ENCODE peak calls at places on chromosomes 6 and 20, in nine cellular contexts. A, P, K, V, B, N, C, E and H are unnamed samples.

GRCh38 chr6:104431096-104431495 is 428.6 kb downstream of the HACE1 start:
- DNase-seq in V (no peak), B (no peak), A (no peak), N (no peak), P (no peak), C (no peak), K (no peak), E (no peak), H (no peak)

GRCh38 chr20:62893700-62894099 is 32.1 kb upstream of the TCFL5 start:
- DNase-seq in V (no peak), E (no peak), P (no peak), C (no peak), B (no peak), A (no peak), N (no peak), K (no peak), H (no peak)

GRCh38 chr20:6673071-6673470 is 94.4 kb upstream of the BMP2 start:
- DNase-seq in K (no peak), V (no peak), C (no peak), B (no peak), P (no peak), E (no peak), A (no peak), N (no peak), H (no peak)

GRCh38 chr20:51715028-51715872 is 52.9 kb downstream of the ATP9A start:
- DNase-seq in A (no peak), P (no peak), E (no peak), V (no peak), K (no peak), B (no peak), N (no peak), C (no peak), H (no peak)

GRCh38 chr20:41594514-41595322 is 23.5 kb downstream of the CHD6 start:
- DNase-seq in C (no peak), A (no peak), K (no peak), V (no peak), B (no peak), E (no peak), P (no peak), N (no peak), H (no peak)

GRCh38 chr20:19497064-19497463 is 261.0 kb upstream of the RIN2 start:
- DNase-seq in E (no peak), P (no peak), N (no peak), K (no peak), B (no peak), C (no peak), A (no peak), V (no peak), H (peak)

GRCh38 chr6:15301179-15302006 is 55.5 kb downstream of the JARID2 start:
- DNase-seq in V (no peak), E (no peak), N (no peak), B (no peak), A (no peak), K (no peak), C (no peak), P (no peak), H (no peak)

GRCh38 chr20:14972256-14972655 is 634.8 kb upstream of the FLRT3 start:
- DNase-seq in K (no peak), A (no peak), V (no peak), N (no peak), C (no peak), E (no peak), B (no peak), P (no peak), H (no peak)

GRCh38 chr20:1341561-1342265 is 12.8 kb upstream of the SDCBP2 start:
- DNase-seq in B (no peak), K (no peak), P (no peak), V (no peak), A (no peak), E (no peak), C (no peak), N (no peak), H (no peak)

GRCh38 chr20:13436530-13436929 is 202.2 kb downstream of the TASP1 start:
- DNase-seq in E (no peak), V (no peak), N (no peak), K (no peak), B (no peak), C (no peak), P (no peak), A (no peak), H (no peak)

GRCh38 chr6:112879920-112880413 is 532.8 kb downstream of the RFPL4B start:
- DNase-seq in E (peak), P (peak), K (no peak), B (no peak), C (no peak), A (peak), V (peak), N (no peak), H (no peak)

GRCh38 chr6:23728707-23729106 is 397.3 kb upstream of the NRSN1 start:
- DNase-seq in P (no peak), B (no peak), N (no peak), K (no peak), C (no peak), E (no peak), V (peak), A (peak), H (no peak)

GRCh38 chr20:57526067-57526884 is 1.3 kb upstream of the CTCFL start:
- DNase-seq in A (no peak), B (no peak), C (no peak), P (no peak), N (peak), V (peak), K (no peak), E (no peak), H (no peak)

GRCh38 chr6:133699986-133700385 is 188.9 kb upstream of the TCF21 start:
- DNase-seq in A (no peak), K (no peak), P (no peak), C (no peak), V (no peak), E (no peak), B (no peak), N (no peak), H (no peak)

GRCh38 chr20:31836853-31837608 is 8.4 kb downstream of the FOXS1 start:
- DNase-seq in P (no peak), K (no peak), V (no peak), B (peak), A (no peak), E (peak), N (no peak), C (no peak), H (no peak)

GRCh38 chr20:63378626-63379025 is 17.5 kb upstream of the CHRNA4 start:
- DNase-seq in C (no peak), K (no peak), E (no peak), A (no peak), N (no peak), B (no peak), V (no peak), P (no peak), H (no peak)

GRCh38 chr6:170160031-170160627 is 130.7 kb downstream of the DLL1 start:
- DNase-seq in C (no peak), A (no peak), B (no peak), P (no peak), V (no peak), N (peak), E (no peak), K (no peak), H (no peak)

GRCh38 chr20:62121776-62122658 is at the start of gene LSM14B:
- DNase-seq in K (peak), C (peak), B (peak), P (peak), A (peak), V (peak), E (peak), N (peak), H (peak)

GRCh38 chr20:38883081-38883980 is 42.9 kb upstream of the FAM83D start:
- DNase-seq in C (no peak), A (no peak), E (no peak), K (no peak), P (no peak), V (no peak), B (peak), N (no peak), H (no peak)

GRCh38 chr6:44925100-44925739 is 402.9 kb upstream of the RUNX2 start:
- DNase-seq in E (no peak), N (no peak), A (no peak), P (no peak), V (no peak), B (no peak), K (no peak), C (no peak), H (no peak)

GRCh38 chr6:52482903-52483670 is 62.9 kb downstream of the EFHC1 start:
- DNase-seq in V (no peak), K (no peak), B (no peak), A (no peak), E (no peak), P (no peak), N (no peak), C (no peak), H (no peak)

GRCh38 chr6:163485388-163485851 is 70.9 kb downstream of the QKI start:
- DNase-seq in P (no peak), C (no peak), N (no peak), K (no peak), E (no peak), A (no peak), B (no peak), V (no peak), H (no peak)

GRCh38 chr6:116057766-116058165 is 2.9 kb downstream of the FRK start:
- DNase-seq in A (no peak), K (no peak), E (no peak), B (no peak), P (no peak), N (no peak), V (no peak), C (no peak), H (no peak)

GRCh38 chr6:170444056-170444505 is 109.0 kb downstream of the PSMB1 start:
- DNase-seq in K (no peak), N (no peak), A (no peak), B (no peak), P (no peak), E (no peak), C (no peak), V (no peak), H (no peak)

GRCh38 chr20:48467622-48468021 is 360.2 kb downstream of the PREX1 start:
- DNase-seq in B (no peak), P (no peak), C (no peak), V (no peak), A (no peak), E (no peak), K (no peak), N (peak), H (no peak)

GRCh38 chr6:108363756-108364356 is 69.0 kb downstream of the AFG1L start:
- DNase-seq in B (no peak), P (no peak), V (no peak), E (no peak), A (no peak), K (no peak), C (no peak), N (no peak), H (no peak)

GRCh38 chr20:4794846-4795245 is 73.1 kb downstream of the PRND start:
- DNase-seq in K (no peak), N (no peak), E (no peak), P (no peak), B (no peak), C (no peak), V (no peak), A (no peak), H (no peak)

GRCh38 chr6:154399097-154399496 is 42.5 kb upstream of the IPCEF1 start:
- DNase-seq in N (no peak), A (no peak), B (no peak), E (no peak), K (no peak), C (no peak), P (no peak), V (no peak), H (peak)

GRCh38 chr6:134315974-134316391 is 1.9 kb downstream of the SGK1 start:
- DNase-seq in V (no peak), K (no peak), A (no peak), N (no peak), P (no peak), B (no peak), E (no peak), C (no peak), H (no peak)

GRCh38 chr20:13581451-13581850 is 57.3 kb downstream of the TASP1 start:
- DNase-seq in A (no peak), V (no peak), C (no peak), P (no peak), E (no peak), K (no peak), N (no peak), B (no peak), H (no peak)

GRCh38 chr20:7650481-7650880 is 289.8 kb downstream of the HAO1 start:
- DNase-seq in P (no peak), N (no peak), V (no peak), A (no peak), K (no peak), E (no peak), C (no peak), B (peak), H (no peak)

GRCh38 chr6:157471895-157472686 is 91.1 kb downstream of the ZDHHC14 start:
- DNase-seq in V (no peak), A (no peak), E (no peak), N (no peak), K (no peak), C (no peak), B (no peak), P (no peak), H (no peak)

GRCh38 chr6:93575495-93575894 is 156.1 kb upstream of the EPHA7 start:
- DNase-seq in A (no peak), K (no peak), B (no peak), N (no peak), V (no peak), P (no peak), E (no peak), C (no peak), H (no peak)

GRCh38 chr20:11851646-11852045 is 66.0 kb upstream of the BTBD3 start:
- DNase-seq in C (no peak), K (no peak), A (no peak), V (no peak), P (no peak), N (no peak), B (no peak), E (no peak), H (no peak)

GRCh38 chr6:27795697-27796494 is 116.3 kb downstream of the OR2B2 start:
- DNase-seq in P (peak), A (peak), N (peak), K (no peak), C (no peak), E (no peak), V (no peak), B (peak), H (no peak)

GRCh38 chr6:56507517-56507916 is 135.2 kb downstream of the DST start:
- DNase-seq in C (no peak), B (peak), K (no peak), V (no peak), N (no peak), E (no peak), P (no peak), A (no peak), H (no peak)

GRCh38 chr6:6820688-6821238 is 232.2 kb downstream of the LY86 start:
- DNase-seq in C (no peak), N (peak), V (peak), A (peak), B (no peak), P (peak), E (no peak), K (peak), H (no peak)

GRCh38 chr6:117509021-117509420 is 26.5 kb downstream of the DCBLD1 start:
- DNase-seq in C (no peak), N (no peak), V (no peak), P (no peak), E (no peak), A (no peak), K (no peak), B (no peak), H (no peak)

GRCh38 chr6:80742481-80742880 is 636.0 kb downstream of the BCKDHB start:
- DNase-seq in A (no peak), V (no peak), C (no peak), N (peak), P (no peak), E (no peak), B (peak), K (no peak), H (no peak)

GRCh38 chr6:121858976-121859375 is 423.5 kb downstream of the GJA1 start:
- DNase-seq in C (no peak), V (no peak), K (no peak), B (no peak), A (no peak), P (no peak), E (no peak), N (no peak), H (no peak)

GRCh38 chr6:16712250-16712930 is 48.9 kb downstream of the ATXN1 start:
- DNase-seq in V (no peak), A (no peak), B (no peak), P (no peak), C (no peak), K (no peak), N (no peak), E (no peak), H (no peak)
- TF ChIP-seq POLR2A in V (no peak), A (no peak), B (no peak), P (no peak), C (no peak), K (no peak), N (no peak), E (no peak), H (no peak)

GRCh38 chr6:31971993-31972708 is at the start of gene DXO:
- DNase-seq in C (peak), V (peak), K (peak), B (peak), A (peak), E (peak), P (peak), N (peak), H (peak)
- TF ChIP-seq POLR2A in C (peak), V (peak), K (peak), B (peak), A (peak), E (no peak), P (peak), N (no peak), H (peak)

DNA sequence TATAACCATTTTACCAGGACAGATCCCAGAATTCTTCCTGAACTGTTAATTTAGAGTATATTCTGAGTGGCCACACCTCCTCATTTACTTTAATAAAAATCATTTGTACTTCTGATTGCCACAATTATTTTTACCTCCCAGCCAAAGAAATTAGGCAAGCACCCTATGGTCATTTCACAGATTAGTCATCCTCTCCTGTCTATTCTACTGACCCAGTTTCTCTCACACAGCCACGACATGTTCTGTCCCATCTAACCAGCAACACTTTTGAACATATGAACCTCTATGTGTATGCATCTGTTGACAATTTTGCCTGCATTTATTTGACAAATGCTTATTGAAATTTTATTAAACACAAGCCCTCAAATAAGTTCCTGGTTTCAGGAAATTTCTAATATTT is 202.6 kb upstream of the STXBP5 start:
- DNase-seq in A (no peak), N (no peak), B (no peak), K (no peak), V (no peak), E (no peak), P (no peak), C (no peak), H (no peak)
- TF ChIP-seq POLR2A in A (no peak), N (no peak), B (no peak), K (no peak), V (no peak), E (no peak), P (no peak), C (no peak), H (no peak)

GRCh38 chr6:149750136-149750609 is 632 bp downstream of the PCMT1 start:
- DNase-seq in B (peak), P (no peak), C (peak), K (peak), E (peak), N (peak), V (peak), A (peak), H (peak)

GRCh38 chr6:149751239-149751638 is 1.7 kb downstream of the PCMT1 start:
- DNase-seq in C (no peak), K (no peak), P (no peak), E (no peak), B (no peak), A (no peak), N (no peak), V (no peak), H (no peak)

GRCh38 chr6:149746147-149746946 is at the start of gene NUP43:
- DNase-seq in K (peak), N (peak), V (peak), A (peak), E (peak), C (peak), B (peak), P (peak), H (peak)

GRCh38 chr6:149752600-149752999 is 3.1 kb downstream of the PCMT1 start:
- DNase-seq in P (no peak), K (no peak), N (no peak), C (no peak), E (no peak), B (no peak), A (no peak), V (no peak), H (no peak)

GRCh38 chr6:149749594-149750135 is at the start of gene PCMT1:
- DNase-seq in N (peak), A (peak), B (peak), C (peak), P (peak), K (peak), V (peak), E (peak), H (peak)
- TF ChIP-seq POLR2A in N (peak), A (peak), B (peak), C (peak), P (peak), K (peak), V (peak), E (peak), H (peak)

GRCh38 chr6:46927066-46927465 is 5.3 kb upstream of the ADGRF5 start:
- DNase-seq in V (no peak), E (no peak), K (no peak), N (no peak), A (no peak), B (no peak), P (no peak), C (no peak), H (no peak)
- TF ChIP-seq POLR2A in V (no peak), E (no peak), K (no peak), N (no peak), A (no peak), B (no peak), P (no peak), C (no peak), H (no peak)

DNA sequence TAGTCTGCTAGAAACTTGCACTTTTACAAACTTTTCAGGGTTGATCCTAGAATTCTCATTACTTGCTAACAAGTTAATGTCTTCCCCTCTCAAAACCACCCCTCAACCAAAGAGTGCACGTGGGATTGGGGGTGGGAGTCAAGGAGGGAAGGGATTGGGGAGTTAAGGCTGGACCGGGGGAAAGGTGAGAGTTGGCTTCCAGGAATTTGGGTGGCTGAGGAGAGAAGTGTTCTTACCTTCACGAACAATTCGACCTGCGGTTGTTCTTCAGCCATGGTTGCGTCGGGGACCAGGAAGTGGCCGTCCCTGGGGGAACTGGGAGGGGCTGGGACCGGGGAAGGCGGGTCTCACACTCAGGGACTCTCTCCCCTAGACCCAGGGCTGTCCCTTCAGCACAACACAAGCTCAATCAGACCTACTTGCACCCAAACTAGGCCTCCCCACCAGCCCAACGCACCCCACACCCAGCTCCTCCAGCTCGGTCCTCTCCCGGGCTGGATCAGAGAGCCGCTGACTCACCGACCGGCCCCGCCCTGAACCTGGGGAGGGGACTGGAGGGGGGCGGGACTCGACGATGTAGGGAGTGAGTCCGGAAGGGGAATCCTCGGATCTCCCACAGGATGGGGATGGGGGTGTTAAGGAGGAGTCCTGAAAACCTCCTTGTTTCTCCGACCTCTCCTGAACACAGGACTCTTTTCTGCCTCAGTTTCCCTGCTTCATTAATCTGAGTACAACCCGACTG is at the start of gene CLIC1:
- DNase-seq in C (no peak), V (peak), E (peak), A (peak), B (peak), K (peak), N (no peak), P (peak), H (peak)
- TF ChIP-seq POLR2A in C (peak), V (peak), E (peak), A (peak), B (peak), K (peak), N (peak), P (peak), H (peak)